ENCODE peak calls at places on chromosome 14, in five cellular contexts. X, L, W, J and P are unnamed samples.

GRCh38 chr14:75539562-75540478 is 17.6 kb downstream of the BATF start:
- DNase-seq in X (no peak), L (no peak), W (no peak), J (no peak), P (peak; percentile 45)

GRCh38 chr14:35571598-35571997 is 37.6 kb downstream of the INSM2 start:
- DNase-seq in X (no peak), L (no peak), W (no peak), J (no peak), P (no peak)

GRCh38 chr14:56294125-56294524 is 175.9 kb downstream of the PELI2 start:
- DNase-seq in X (no peak), L (no peak), W (no peak), J (no peak), P (no peak)

GRCh38 chr14:105144231-105144665 is 24.3 kb downstream of the JAG2 start:
- DNase-seq in X (no peak), L (no peak), W (no peak), J (no peak), P (no peak)

GRCh38 chr14:58082011-58082410 is 70.0 kb downstream of the ARMH4 start:
- DNase-seq in X (peak; percentile 50), L (no peak), W (no peak), J (peak; percentile 48), P (peak; percentile 41)

GRCh38 chr14:54147758-54148157 is 191.1 kb upstream of the BMP4 start:
- DNase-seq in X (no peak), L (no peak), W (no peak), J (no peak), P (no peak)

GRCh38 chr14:36028218-36028617 is 148.3 kb downstream of the PTCSC3 start:
- DNase-seq in X (no peak), L (no peak), W (no peak), J (no peak), P (no peak)

GRCh38 chr14:32202468-32202865 is 602 bp downstream of the RNU6-8 start:
- DNase-seq in X (peak; percentile 45), L (peak; percentile 2), W (no peak), J (no peak), P (peak; percentile 68)

GRCh38 chr14:94987409-94987808 is 169.9 kb downstream of the DICER1 start:
- DNase-seq in X (no peak), L (no peak), W (no peak), J (no peak), P (no peak)

GRCh38 chr14:70052990-70053389 is 135.8 kb downstream of the SLC8A3 start:
- DNase-seq in X (peak; percentile 28), L (peak; percentile 22), W (peak; percentile 19), J (no peak), P (peak; percentile 4)

GRCh38 chr14:38212996-38213395 is 5.3 kb downstream of the SSTR1 start:
- DNase-seq in X (no peak), L (peak; percentile 31), W (no peak), J (no peak), P (peak; percentile 13)

GRCh38 chr14:61284001-61284400 is 2.9 kb upstream of the TMEM30B start:
- DNase-seq in X (no peak), L (no peak), W (no peak), J (no peak), P (no peak)

GRCh38 chr14:51682411-51682810 is 30.7 kb downstream of the FRMD6 start:
- DNase-seq in X (peak; percentile 82), L (no peak), W (no peak), J (peak; percentile 33), P (peak; percentile 53)

GRCh38 chr14:69574266-69574953 is at the start of gene CCDC177:
- DNase-seq in X (peak; percentile 56), L (no peak), W (peak; percentile 72), J (peak; percentile 14), P (peak; percentile 56)